ENCODE peak calls at places on chromosome 17, in six cellular contexts. X, U, O, C, P and E are unnamed samples.

GRCh38 chr17:7336240-7337175 is at the start of gene ACAP1:
- DNase-seq in O (no peak), C (peak; percentile 90), P (no peak), X (no peak), U (no peak), E (no peak)

GRCh38 chr17:12047977-12048376 is 27.3 kb downstream of the MAP2K4 start:
- DNase-seq in C (no peak), P (no peak), X (no peak), U (no peak), O (no peak), E (no peak)

GRCh38 chr17:65270932-65271700 is 133.9 kb downstream of the RGS9 start:
- DNase-seq in X (no peak), P (no peak), C (no peak), U (no peak), O (no peak), E (no peak)

GRCh38 chr17:27965224-27965623 is 72.1 kb upstream of the LYRM9 start:
- DNase-seq in C (no peak), U (no peak), O (no peak), X (no peak), P (no peak), E (peak; percentile 97)

GRCh38 chr17:44972953-44973352 is 4.8 kb upstream of the C1QL1 start:
- DNase-seq in O (no peak), P (no peak), X (no peak), C (no peak), U (peak; percentile 61), E (no peak)

GRCh38 chr17:37551788-37552187 is 57.4 kb downstream of the SYNRG start:
- DNase-seq in X (no peak), C (no peak), U (no peak), O (no peak), P (no peak), E (no peak)

GRCh38 chr17:66570353-66571195 is 264.3 kb upstream of the CACNG5 start:
- DNase-seq in X (no peak), O (no peak), C (no peak), P (no peak), U (no peak), E (no peak)

GRCh38 chr17:78337244-78338109 is 22.4 kb downstream of the SOCS3 start:
- DNase-seq in C (no peak), U (peak; percentile 72), X (no peak), P (no peak), O (no peak), E (no peak)

GRCh38 chr17:50853781-50854180 is 12.4 kb downstream of the TOB1 start:
- DNase-seq in U (no peak), C (no peak), X (no peak), O (no peak), P (no peak), E (no peak)

DNA sequence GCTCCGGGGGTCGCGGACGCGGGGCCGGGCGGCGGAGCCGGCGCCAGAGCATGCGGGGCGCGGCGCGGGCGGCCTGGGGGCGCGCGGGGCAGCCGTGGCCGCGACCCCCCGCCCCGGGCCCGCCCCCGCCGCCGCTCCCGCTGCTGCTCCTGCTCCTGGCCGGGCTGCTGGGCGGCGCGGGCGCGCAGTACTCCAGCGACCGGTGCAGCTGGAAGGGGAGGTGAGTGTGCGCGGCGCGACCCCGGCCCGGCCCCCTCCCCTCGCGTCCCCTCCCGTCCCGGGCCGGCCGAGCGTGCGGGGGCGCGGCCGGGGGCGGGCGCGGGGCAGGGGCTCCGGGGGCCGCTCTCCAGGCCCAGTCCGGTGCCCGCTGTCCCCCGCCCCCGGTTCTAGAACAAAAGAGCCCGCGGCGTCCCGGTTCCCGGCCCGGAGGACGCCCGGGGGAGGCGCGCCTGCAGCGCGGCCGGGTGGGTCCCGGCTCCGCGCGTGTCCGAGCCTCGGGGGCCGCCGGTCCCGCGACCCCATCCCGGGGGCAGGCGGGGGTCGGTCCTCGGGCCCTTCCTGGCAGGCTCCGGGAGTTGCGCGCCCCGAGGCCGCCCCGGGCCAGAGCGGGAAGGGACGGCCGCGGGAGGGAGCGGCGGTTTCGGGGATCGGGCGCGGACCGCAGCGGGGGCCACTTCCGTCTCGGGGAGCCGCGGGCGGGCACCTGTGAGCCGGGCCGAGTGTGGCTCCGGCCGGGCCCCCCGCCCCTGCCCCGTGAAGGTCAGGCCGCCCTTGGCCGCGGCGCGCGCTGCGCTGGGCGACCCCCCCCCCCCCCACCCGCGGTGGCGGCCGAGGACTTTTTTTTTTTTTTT is 582 bp downstream of the METRNL start:
- DNase-seq in C (no peak), P (no peak), X (no peak), O (no peak), U (peak; percentile 39), E (no peak)
- H3K4me3 ChIP-seq in C (peak overlapping the region; percentile 59), P (peak overlapping the region; percentile 58), X (peak overlapping the region; percentile 44), O (peak overlapping the region; percentile 69), U (peak overlapping the region; percentile 62), E (peak overlapping the region; percentile 42)

GRCh38 chr17:10018461-10018891 is 113.4 kb upstream of the RCVRN start:
- DNase-seq in X (no peak), C (no peak), U (no peak), P (no peak), O (no peak), E (no peak)
- H3K4me3 ChIP-seq in X (no peak overlapping the region), C (no peak overlapping the region), U (no peak overlapping the region), P (no peak overlapping the region), O (no peak overlapping the region), E (no peak overlapping the region)

DNA sequence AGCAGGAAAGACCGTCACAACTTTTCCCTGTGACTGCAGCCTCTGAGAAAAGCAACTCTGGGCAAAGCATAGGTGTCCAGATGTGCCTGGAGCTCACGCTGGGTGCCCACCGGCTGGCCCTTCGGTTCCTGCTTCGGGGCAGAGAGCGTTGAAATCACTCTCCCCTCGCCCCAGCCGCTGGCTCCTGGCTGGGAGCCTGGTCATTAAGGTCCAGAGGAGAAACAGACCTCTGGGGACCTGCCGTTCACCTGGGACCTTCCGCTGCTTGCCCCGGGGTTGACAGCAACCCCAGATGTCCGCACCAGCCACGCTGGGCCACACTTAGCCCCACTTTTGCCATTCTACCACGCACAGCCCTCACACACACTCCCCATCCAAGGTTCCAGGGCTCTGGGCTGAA is 13.1 kb downstream of the MRM3 start:
- DNase-seq in C (no peak), U (no peak), O (no peak), P (no peak), X (no peak), E (no peak)
- H3K4me3 ChIP-seq in C (no peak overlapping the region), U (no peak overlapping the region), O (no peak overlapping the region), P (no peak overlapping the region), X (no peak overlapping the region), E (peak overlapping the region; percentile 25)

DNA sequence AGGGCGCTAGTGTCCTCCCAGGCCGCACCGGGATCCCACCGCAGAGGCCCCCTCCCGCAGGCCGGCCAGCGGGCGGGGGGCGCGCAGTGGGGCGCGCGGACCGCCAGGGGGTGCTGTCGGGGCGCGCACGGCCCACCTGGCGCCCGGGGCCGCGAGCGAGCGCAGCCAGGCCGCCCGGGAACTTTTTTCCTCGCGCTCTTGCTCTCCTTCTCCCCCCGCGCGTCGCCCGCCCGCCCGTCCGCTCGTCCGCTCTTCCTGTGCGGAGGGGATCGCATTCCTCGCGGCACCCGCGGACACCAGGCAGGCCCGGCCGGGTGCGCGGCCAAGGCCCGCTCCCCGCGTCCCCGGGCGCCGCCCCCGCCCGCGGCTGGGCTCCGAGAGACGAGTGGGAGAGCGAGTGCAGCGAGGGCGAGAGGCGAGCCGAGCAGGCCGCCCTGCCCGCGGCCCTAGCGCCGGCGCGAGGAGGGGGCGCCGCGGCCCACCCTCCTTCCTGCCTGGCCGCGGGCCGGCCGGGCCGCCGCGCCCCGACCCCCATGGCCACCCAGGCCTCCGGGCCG is at the start of gene RAI1:
- DNase-seq in C (peak; percentile 73), O (no peak), U (peak; percentile 94), X (peak; percentile 82), P (no peak), E (no peak)
- H3K4me3 ChIP-seq in C (peak within 1 kb of the TSS; percentile 66), O (peak within 1 kb of the TSS; percentile 80), U (peak within 1 kb of the TSS; percentile 82), X (peak within 1 kb of the TSS; percentile 71), P (peak within 1 kb of the TSS; percentile 84), E (peak within 1 kb of the TSS; percentile 85)

GRCh38 chr17:76612977-76613851 is 27.6 kb upstream of the ST6GALNAC2 start:
- DNase-seq in O (no peak), X (peak; percentile 70), U (no peak), C (peak; percentile 93), P (no peak), E (no peak)
- H3K4me3 ChIP-seq in O (no peak overlapping the region), X (no peak overlapping the region), U (no peak overlapping the region), C (no peak overlapping the region), P (no peak overlapping the region), E (no peak overlapping the region)

DNA sequence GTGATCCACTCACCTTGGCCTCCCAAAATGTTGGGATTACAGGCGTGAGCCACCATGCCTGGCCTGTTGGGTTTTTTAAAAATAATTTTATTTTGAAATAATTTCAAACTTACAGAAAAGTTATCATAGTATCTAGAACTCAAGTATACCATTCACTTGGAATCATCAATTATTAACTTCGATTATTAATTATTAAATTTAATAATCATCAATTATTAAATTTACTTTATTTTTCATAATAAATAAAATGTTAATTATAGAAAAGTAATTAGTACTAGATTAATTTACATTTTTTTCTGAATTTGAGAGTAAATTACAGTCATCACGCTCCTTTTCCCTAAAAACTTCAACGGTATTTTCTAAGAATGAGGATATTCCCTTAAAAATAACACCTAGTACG is 13.7 kb upstream of the SKAP1 start:
- DNase-seq in U (no peak), O (no peak), X (no peak), C (no peak), P (no peak), E (no peak)
- H3K4me3 ChIP-seq in U (no peak overlapping the region), O (no peak overlapping the region), X (no peak overlapping the region), C (no peak overlapping the region), P (no peak overlapping the region), E (no peak overlapping the region)

DNA sequence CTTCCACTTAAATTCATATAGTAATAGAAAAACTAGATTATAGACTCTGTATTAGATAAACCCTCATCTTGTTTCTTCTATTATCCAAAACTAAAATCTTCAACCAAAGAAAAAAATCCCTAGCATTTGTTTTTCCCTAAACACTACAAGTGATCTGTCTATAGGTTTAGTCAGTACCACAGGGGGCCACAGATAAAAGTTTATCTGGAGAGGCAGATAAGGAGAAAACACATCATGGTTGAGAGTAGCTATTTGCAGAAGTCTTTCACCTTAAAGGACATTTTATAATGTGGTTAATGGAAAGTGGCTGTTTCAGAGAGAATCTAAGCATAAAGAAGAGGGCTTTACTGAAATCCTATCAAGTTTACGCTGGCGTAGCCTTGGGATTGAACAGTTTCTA is 160.1 kb downstream of the CDK5R1 start:
- DNase-seq in X (no peak), P (no peak), C (no peak), O (no peak), U (no peak), E (no peak)
- H3K4me3 ChIP-seq in X (no peak overlapping the region), P (no peak overlapping the region), C (no peak overlapping the region), O (no peak overlapping the region), U (no peak overlapping the region), E (no peak overlapping the region)

GRCh38 chr17:39027440-39028035 is 60.3 kb upstream of the FBXO47 start:
- DNase-seq in X (peak; percentile 61), O (no peak), C (no peak), U (no peak), P (no peak), E (no peak)

GRCh38 chr17:39028690-39029089 is 61.5 kb upstream of the FBXO47 start:
- DNase-seq in X (no peak), O (no peak), C (no peak), P (no peak), U (no peak), E (no peak)

GRCh38 chr17:39022961-39023360 is 55.8 kb upstream of the FBXO47 start:
- DNase-seq in U (no peak), O (no peak), P (no peak), X (no peak), C (no peak), E (no peak)

DNA sequence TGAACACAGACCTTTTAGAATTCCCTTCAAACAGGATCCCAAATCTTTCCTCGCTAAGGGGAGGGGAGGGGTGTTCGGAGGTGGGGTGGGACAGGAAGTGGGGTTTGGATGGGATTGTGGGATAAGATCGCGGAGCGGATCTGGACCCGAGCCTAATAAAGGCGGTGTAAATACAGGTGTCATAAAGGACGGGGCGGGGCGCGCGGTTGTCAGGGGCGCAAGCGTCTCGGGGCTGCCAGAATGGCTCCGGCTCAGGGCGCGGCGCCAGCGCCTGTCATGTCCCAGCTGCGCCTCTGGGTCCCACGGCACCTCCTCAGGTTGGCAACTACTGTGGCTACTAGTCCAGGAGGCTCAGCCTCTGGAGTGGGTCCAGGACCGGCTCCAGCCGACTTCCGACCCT is 59.8 kb upstream of the FBXO47 start:
- DNase-seq in O (no peak), P (no peak), U (peak; percentile 52), X (peak; percentile 86), C (peak; percentile 84), E (no peak)
- H3K4me3 ChIP-seq in O (peak overlapping the region; percentile 37), P (peak overlapping the region; percentile 12), U (peak overlapping the region; percentile 25), X (peak overlapping the region; percentile 41), C (peak overlapping the region; percentile 64), E (peak overlapping the region; percentile 48)